ENCODE peak calls at places on chromosomes 13 and 19, in ten cellular contexts. P is upper lobe of left lung; V is type B pancreatic cell; L is cardiac muscle cell; Y is tibial artery; I is mucosa of descending colon; E is ACHN; U is mesothelial cell of epicardium; A is stimulated activated CD4-positive, alpha-beta T cell treated with anti-CD3 and anti-CD28 coated beads, TNF-alpha, amount 100 ng/mL, for 4 hours; Z is OCI-LY7. S is an unnamed sample.

GRCh38 chr13:97125810-97126738 is 96.1 kb upstream of the MBNL2 start:
- DNase-seq in P (peak; percentile 17), V (no peak), L (peak; percentile 54), Y (no peak), I (no peak), E (no peak), U (no peak), A (no peak), Z (no peak), S (no peak)

GRCh38 chr13:88932950-88933349 is 1261.8 kb downstream of the SLITRK5 start:
- DNase-seq in P (no peak), V (no peak), L (no peak), Y (no peak), I (no peak), E (no peak), U (no peak), A (no peak), Z (no peak), S (no peak)

GRCh38 chr13:23608704-23609413 is 38.6 kb downstream of the TNFRSF19 start:
- DNase-seq in P (no peak), V (no peak), L (peak; percentile 33), Y (no peak), I (peak; percentile 19), E (no peak), U (no peak), A (no peak), Z (no peak), S (no peak)

GRCh38 chr13:47337781-47338507 is 441.1 kb upstream of the HTR2A start:
- DNase-seq in P (no peak), V (no peak), L (peak; percentile 58), Y (no peak), I (no peak), E (no peak), U (no peak), A (no peak), Z (no peak), S (no peak)

GRCh38 chr19:55149078-55150003 is at the start of gene TNNT1:
- DNase-seq in P (peak; percentile 21), V (no peak), L (no peak), Y (no peak), I (no peak), E (no peak), U (peak; percentile 62), A (no peak), Z (no peak), S (no peak)

GRCh38 chr13:19862511-19863313 is 737 bp downstream of the ZMYM5 start:
- DNase-seq in P (no peak), V (no peak), L (peak; percentile 28), Y (peak; percentile 76), I (peak; percentile 51), E (peak; percentile 35), U (peak; percentile 47), A (peak; percentile 16), Z (peak; percentile 65), S (peak; percentile 79)

GRCh38 chr13:23469901-23470525 is 36.5 kb upstream of the SACS start:
- DNase-seq in P (no peak), V (no peak), L (no peak), Y (no peak), I (no peak), E (no peak), U (no peak), A (no peak), Z (no peak), S (no peak)

GRCh38 chr19:38015771-38016170 is 108.8 kb downstream of the SIPA1L3 start:
- DNase-seq in P (no peak), V (no peak), L (no peak), Y (no peak), I (no peak), E (peak; percentile 47), U (no peak), A (no peak), Z (no peak), S (no peak)

GRCh38 chr19:2636897-2637683 is 65.4 kb downstream of the GNG7 start:
- DNase-seq in P (peak; percentile 94), V (peak; percentile 80), L (peak; percentile 65), Y (no peak), I (peak; percentile 59), E (peak; percentile 34), U (peak; percentile 81), A (peak; percentile 64), Z (peak; percentile 68), S (peak; percentile 77)

GRCh38 chr19:56124578-56124977 is 3.5 kb upstream of the ZNF787 start:
- DNase-seq in P (no peak), V (no peak), L (no peak), Y (no peak), I (no peak), E (no peak), U (no peak), A (no peak), Z (no peak), S (no peak)

GRCh38 chr13:94318418-94318817 is 161.1 kb downstream of the DCT start:
- DNase-seq in P (no peak), V (no peak), L (peak; percentile 49), Y (no peak), I (no peak), E (no peak), U (no peak), A (no peak), Z (no peak), S (no peak)

GRCh38 chr13:38707433-38707832 is 20.6 kb downstream of the FREM2 start:
- DNase-seq in P (no peak), V (no peak), L (no peak), Y (no peak), I (no peak), E (no peak), U (no peak), A (no peak), Z (no peak), S (no peak)

GRCh38 chr19:13983213-13983889 is 22.8 kb downstream of the RFX1 start:
- DNase-seq in P (peak; percentile 81), V (no peak), L (no peak), Y (no peak), I (no peak), E (no peak), U (no peak), A (no peak), Z (peak; percentile 74), S (no peak)

GRCh38 chr19:2491130-2491801 is 15.3 kb downstream of the GADD45B start:
- DNase-seq in P (peak; percentile 90), V (no peak), L (peak; percentile 79), Y (no peak), I (peak; percentile 97), E (peak; percentile 95), U (no peak), A (no peak), Z (peak; percentile 72), S (no peak)